ENCODE peak calls at places on chromosomes 11 and 22, in five cellular contexts. O is colonic mucosa, T is gastrocnemius medialis, K is right lobe of liver, H is breast epithelium. J is an unnamed sample. For H3K4me1, the result is how much of the 10 kb centered on the place peaks cover.

GRCh38 chr22:26502688-26503561 is 9.3 kb downstream of the TFIP11 start:
- DNase-seq in O (peak), T (peak), K (peak), H (no peak), J (no peak)

GRCh38 chr11:22730319-22730718 is 63.9 kb downstream of the GAS2 start:
- DNase-seq in O (no peak), T (no peak), K (no peak), H (no peak), J (no peak)

GRCh38 chr22:35140879-35141745 is 75.2 kb downstream of the ISX start:
- DNase-seq in O (peak), T (no peak), K (no peak), H (no peak), J (no peak)

GRCh38 chr11:34823197-34823596 is 93.0 kb downstream of the APIP start:
- DNase-seq in O (no peak), T (no peak), K (peak), H (peak), J (no peak)

GRCh38 chr22:36546932-36547331 is 18.0 kb upstream of the EIF3D start:
- DNase-seq in O (no peak), T (no peak), K (peak), H (no peak), J (no peak)

GRCh38 chr11:30395751-30396150 is 72.8 kb downstream of the ARL14EP start:
- DNase-seq in O (no peak), T (no peak), K (no peak), H (no peak), J (no peak)

GRCh38 chr11:20005747-20006146 is 154.5 kb downstream of the DBX1 start:
- DNase-seq in O (no peak), T (no peak), K (no peak), H (no peak), J (no peak)

GRCh38 chr22:28143206-28143605 is 224.2 kb upstream of the PITPNB start:
- DNase-seq in O (no peak), T (no peak), K (no peak), H (no peak), J (no peak)

GRCh38 chr22:49554296-49554625 is 273.4 kb downstream of the BRD1 start:
- DNase-seq in O (no peak), T (no peak), K (peak), H (no peak), J (no peak)

GRCh38 chr11:26297179-26297970 is 34.6 kb upstream of the ANO3 start:
- DNase-seq in O (no peak), T (no peak), K (no peak), H (no peak), J (no peak)

GRCh38 chr11:64090811-64091516 is 55.2 kb downstream of the FLRT1 start:
- DNase-seq in O (no peak), T (no peak), K (no peak), H (no peak), J (no peak)

GRCh38 chr11:123219066-123219697 is 24.1 kb upstream of the CLMP start:
- DNase-seq in O (no peak), T (no peak), K (no peak), H (no peak), J (no peak)

GRCh38 chr11:36509265-36509664 is 807 bp downstream of the TRAF6 start:
- DNase-seq in O (peak), T (no peak), K (no peak), H (no peak), J (no peak)

GRCh38 chr11:79461144-79461543 is 20.3 kb upstream of the TENM4 start:
- DNase-seq in O (no peak), T (no peak), K (no peak), H (no peak), J (no peak)

GRCh38 chr22:30436196-30436595 is 10.6 kb downstream of the MTFP1 start:
- DNase-seq in O (no peak), T (no peak), K (peak), H (no peak), J (no peak)
- TF ChIP-seq CTCF in O (no peak), T (no peak), K (no peak), H (no peak), J (no peak)

DNA sequence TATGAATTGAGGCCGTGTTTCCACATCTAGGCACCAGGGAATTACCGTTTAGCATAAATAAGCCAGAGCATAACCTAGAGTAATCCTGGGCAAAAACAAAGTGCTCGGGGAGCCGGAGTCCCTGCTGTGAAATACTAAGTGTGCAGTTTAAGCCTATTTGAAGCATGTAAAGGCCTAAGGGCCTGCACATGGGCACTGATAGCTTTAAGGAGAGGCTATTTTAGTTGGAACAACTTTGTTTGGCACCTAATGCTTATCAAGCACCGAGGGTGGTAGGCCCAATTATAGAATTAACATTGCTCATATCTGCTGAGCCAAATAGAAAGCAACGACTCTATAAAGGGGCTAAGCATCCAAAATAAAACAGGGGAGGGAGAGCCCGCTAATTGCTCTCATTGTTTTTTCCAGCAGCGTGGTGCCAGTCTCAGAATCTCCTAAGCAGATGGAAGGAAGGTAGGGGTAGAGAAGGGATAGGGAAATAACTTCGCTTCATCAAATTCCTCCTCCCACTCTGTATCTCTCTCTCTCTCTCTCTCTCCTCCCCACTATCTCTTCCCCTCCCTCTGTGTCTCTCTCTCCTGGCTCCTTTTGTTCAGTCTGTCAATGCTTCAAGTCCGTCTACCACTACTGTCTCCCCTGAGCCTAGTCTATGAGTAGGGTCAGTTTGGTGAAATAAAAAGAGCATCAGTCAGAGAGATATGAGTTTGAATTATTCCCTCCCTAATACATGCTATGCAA is 292.8 kb downstream of the NXPE2 start:
- DNase-seq in O (no peak), T (no peak), K (no peak), H (no peak), J (no peak)
- H3K27ac ChIP-seq in O (no peak), T (no peak), K (no peak), H (no peak), J (no peak)

GRCh38 chr22:46595545-46595944 is 24.6 kb upstream of the GRAMD4 start:
- DNase-seq in O (no peak), T (no peak), K (no peak), H (no peak), J (no peak)

GRCh38 chr22:46594947-46595298 is 25.3 kb upstream of the GRAMD4 start:
- DNase-seq in O (no peak), T (no peak), K (no peak), H (no peak), J (no peak)

GRCh38 chr22:46596032-46596441 is 24.1 kb upstream of the GRAMD4 start:
- DNase-seq in O (no peak), T (peak), K (no peak), H (no peak), J (no peak)

GRCh38 chr22:46593211-46593676 is 26.9 kb upstream of the GRAMD4 start:
- DNase-seq in O (no peak), T (no peak), K (peak), H (no peak), J (no peak)

GRCh38 chr22:46593996-46594946 is 25.9 kb upstream of the GRAMD4 start:
- DNase-seq in O (no peak), T (no peak), K (peak), H (no peak), J (no peak)
- H3K4me1 ChIP-seq in O (under half), T (under half), K (under half), H (under half), J (under half)

GRCh38 chr11:62922653-62923371 is 1.6 kb upstream of the CHRM1 start:
- DNase-seq in O (no peak), T (no peak), K (no peak), H (no peak), J (no peak)
- TF ChIP-seq CTCF in O (no peak), T (peak), K (no peak), H (no peak), J (no peak)